ENCODE peak calls at places on chromosomes 4 and X, in nine cellular contexts. J is stomach, E is upper lobe of left lung, F is suprapubic skin, I is prostate gland, V is sigmoid colon, C is transverse colon, T is esophagus muscularis mucosa, G is K562. U is an unnamed sample.

GRCh38 chrX:37060999-37061398 is 52.8 kb downstream of the FAM47C start:
- DNase-seq in V (no peak), I (no peak), E (no peak), F (no peak), G (peak; percentile 5), T (no peak), C (no peak), J (no peak), U (no peak)

GRCh38 chr4:54100607-54101189 is 735 bp downstream of the GSX2 start:
- DNase-seq in T (no peak), I (no peak), C (no peak), V (no peak), E (no peak), F (no peak), G (no peak), J (no peak), U (no peak)

GRCh38 chr4:55939437-55939836 is 9.3 kb upstream of the CEP135 start:
- DNase-seq in V (no peak), C (no peak), T (no peak), G (no peak), F (no peak), I (no peak), J (no peak), E (no peak), U (no peak)

GRCh38 chrX:71930298-71930697 is 19.7 kb downstream of the NHSL2 start:
- DNase-seq in J (no peak), T (no peak), V (no peak), G (no peak), E (no peak), F (no peak), I (no peak), C (no peak), U (no peak)

GRCh38 chr4:1326751-1327525 is 20.1 kb upstream of the UVSSA start:
- DNase-seq in T (no peak), G (no peak), C (no peak), I (no peak), V (no peak), E (no peak), F (no peak), J (no peak), U (no peak)

GRCh38 chr4:48673537-48673936 is 106.5 kb downstream of the FRYL start:
- DNase-seq in E (no peak), T (no peak), V (no peak), G (no peak), F (no peak), J (no peak), C (no peak), I (no peak), U (no peak)

GRCh38 chr4:2907226-2907625 is 56.0 kb downstream of the NOP14 start:
- DNase-seq in J (no peak), C (no peak), F (no peak), G (no peak), T (no peak), V (no peak), I (no peak), E (no peak), U (no peak)

GRCh38 chr4:56293121-56293520 is 94.2 kb downstream of the AASDH start:
- DNase-seq in V (no peak), E (no peak), G (no peak), J (no peak), C (no peak), F (no peak), T (no peak), I (no peak), U (no peak)

GRCh38 chr4:87057835-87058234 is 123.0 kb downstream of the AFF1 start:
- DNase-seq in E (no peak), G (no peak), V (no peak), T (no peak), F (no peak), C (no peak), J (no peak), I (no peak), U (no peak)

GRCh38 chr4:38663801-38664703 is at the start of gene KLF3:
- DNase-seq in E (peak; percentile 96), I (peak; percentile 93), V (peak; percentile 97), C (peak; percentile 96), J (peak; percentile 96), F (peak; percentile 97), T (peak; percentile 98), G (peak; percentile 88), U (peak; percentile 70)
- TF ChIP-seq POLR2AphosphoS5 in E (peak; percentile 83), I (peak; percentile 57), V (peak; percentile 87), C (peak; percentile 96), J (peak; percentile 95), F (peak; percentile 56), T (peak; percentile 91), G (peak; percentile 72), U (no peak)

GRCh38 chr4:25160714-25161598 is 707 bp upstream of the SEPSECS start:
- DNase-seq in T (no peak), I (no peak), G (peak; percentile 36), C (no peak), V (no peak), E (no peak), J (no peak), F (no peak), U (no peak)
- TF ChIP-seq POLR2A in T (no peak), I (no peak), G (peak; percentile 50), C (no peak), V (no peak), E (no peak), J (peak; percentile 56), F (no peak), U (peak; percentile 7)

DNA sequence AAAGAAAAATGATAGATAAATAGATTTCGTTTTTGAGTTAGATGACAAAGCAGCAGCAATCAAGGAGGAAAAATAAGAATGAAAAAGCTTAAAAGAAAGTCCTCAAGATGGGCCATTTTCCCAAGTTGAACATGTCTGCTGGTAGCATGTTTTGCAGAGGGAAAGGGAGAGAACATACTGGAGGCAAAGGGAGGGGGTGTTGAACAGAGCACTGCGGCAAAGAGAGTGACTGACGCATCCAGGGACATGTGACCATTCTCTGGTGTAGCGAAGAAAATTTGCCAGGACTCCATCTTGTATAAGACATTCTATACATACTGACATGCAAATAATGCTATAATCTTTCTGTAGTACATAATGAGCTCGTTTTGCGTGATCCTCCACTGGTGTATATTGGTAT is 1.2 kb downstream of the LINC00632 start:
- DNase-seq in C (no peak), F (no peak), T (no peak), V (no peak), J (no peak), E (no peak), I (no peak), G (no peak), U (no peak)
- TF ChIP-seq POLR2AphosphoS5 in C (no peak), F (no peak), T (no peak), V (no peak), J (no peak), E (no peak), I (no peak), G (no peak), U (no peak)

GRCh38 chrX:1601768-1602085 is 10.3 kb downstream of the AKAP17A start:
- DNase-seq in E (no peak), F (peak; percentile 53), C (no peak), I (no peak), V (no peak), T (no peak), G (no peak), J (no peak), U (no peak)
- TF ChIP-seq POLR2A in E (no peak), F (no peak), C (no peak), I (no peak), V (no peak), T (no peak), G (no peak), J (no peak), U (no peak)

DNA sequence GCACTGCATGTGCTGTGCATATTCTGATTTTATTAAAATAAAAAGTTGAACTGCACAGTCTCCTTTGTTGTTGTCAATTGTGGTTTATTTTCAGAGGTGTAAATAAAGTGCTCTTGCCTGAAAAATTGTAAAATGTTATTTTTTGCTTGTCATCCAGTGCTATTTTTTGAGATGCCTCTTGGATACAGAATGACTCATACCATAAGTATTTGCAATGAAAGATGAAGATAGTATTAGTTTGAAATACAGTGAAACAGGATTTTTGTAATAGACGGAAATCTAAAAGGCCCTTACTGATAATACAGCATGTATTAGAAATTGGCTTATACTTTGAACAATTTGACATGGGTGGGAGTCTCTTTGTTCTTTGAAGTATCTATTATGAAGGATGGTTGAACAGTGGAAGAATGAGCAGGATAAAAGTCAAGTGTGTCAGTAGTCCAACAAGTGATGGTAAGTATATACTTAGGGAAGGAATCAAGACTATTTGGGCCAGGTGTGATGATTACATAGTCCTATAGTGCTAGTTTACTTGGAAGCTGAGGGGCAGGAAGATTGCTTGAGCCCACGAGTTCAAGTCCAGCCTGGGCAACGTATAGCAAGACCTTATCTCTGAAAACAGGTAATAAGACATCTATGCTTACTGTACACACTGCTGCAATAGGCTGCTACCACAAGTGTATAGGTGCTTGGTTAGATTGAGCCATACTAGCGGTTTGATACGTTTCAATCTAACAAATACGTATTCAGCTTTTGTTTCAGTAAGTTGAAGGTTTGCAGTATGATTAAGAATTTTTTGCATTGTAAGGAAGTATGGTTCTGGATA is 16.4 kb downstream of the DDX3X start:
- DNase-seq in G (no peak), C (no peak), E (no peak), F (no peak), I (no peak), V (no peak), T (no peak), J (no peak), U (no peak)
- TF ChIP-seq POLR2AphosphoS5 in G (peak; percentile 57), C (no peak), E (no peak), F (no peak), I (no peak), V (no peak), T (peak; percentile 40), J (no peak), U (peak; percentile 94)

GRCh38 chrX:68429216-68429615 is 4.1 kb downstream of the OPHN1 start:
- DNase-seq in G (no peak), E (no peak), T (no peak), C (no peak), F (no peak), V (no peak), I (no peak), J (no peak), U (no peak)

GRCh38 chrX:68433981-68434299 is 645 bp upstream of the OPHN1 start:
- DNase-seq in V (no peak), F (no peak), G (no peak), E (no peak), J (no peak), T (no peak), C (no peak), I (no peak), U (no peak)

GRCh38 chrX:68433155-68433980 is at the start of gene OPHN1:
- DNase-seq in C (peak; percentile 83), F (peak; percentile 84), E (peak; percentile 83), G (peak; percentile 57), V (peak; percentile 90), T (peak; percentile 92), J (peak; percentile 82), I (peak; percentile 78), U (no peak)

GRCh38 chrX:68431836-68432235 is 1.5 kb downstream of the OPHN1 start:
- DNase-seq in I (no peak), F (no peak), E (no peak), V (no peak), J (no peak), G (no peak), T (no peak), C (no peak), U (no peak)

DNA sequence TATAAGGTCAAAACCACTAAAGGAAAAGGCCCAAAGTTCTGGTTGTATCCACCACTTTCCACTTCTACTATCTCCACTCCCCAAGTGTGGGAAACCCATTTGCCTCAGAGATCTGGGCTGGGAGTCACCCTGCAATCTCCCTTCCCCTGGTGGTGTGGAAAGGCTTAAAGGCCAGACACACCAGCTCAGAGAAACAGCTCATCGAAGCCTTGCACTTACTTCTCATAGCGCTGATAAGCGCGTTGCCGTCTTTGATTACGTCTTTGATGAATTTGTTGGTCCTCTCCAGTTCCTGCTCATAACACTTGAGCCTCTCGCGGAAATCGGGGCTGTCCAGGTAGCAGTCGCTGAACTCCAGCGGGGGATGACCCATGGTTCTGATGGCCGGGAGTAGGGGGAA is 647 bp downstream of the OPHN1 start:
- DNase-seq in E (peak; percentile 23), I (no peak), G (peak; percentile 8), T (no peak), J (no peak), F (no peak), V (no peak), C (no peak), U (no peak)
- TF ChIP-seq POLR2A in E (no peak), I (no peak), G (no peak), T (no peak), J (no peak), F (no peak), V (no peak), C (no peak), U (no peak)

U was measured in GM12891.